ENCODE peak calls at places on chromosomes 3 and 15, in ten cellular contexts. One of them, this sample, is unnamed.

GRCh38 chr3:85710490-85710889 is 751.7 kb downstream of the CADM2 start:
- DNase-seq in breast epithelium: no peak
- DNase-seq in sigmoid colon: no peak
- DNase-seq in bronchial epithelial cell: peak
- DNase-seq in right lobe of liver: no peak
- DNase-seq in uterus: no peak
- DNase-seq in GM10248: no peak
- DNase-seq in glutamatergic neuron: no peak
- DNase-seq in hepatocyte: no peak
- DNase-seq in left ventricle myocardium inferior: no peak
- DNase-seq in this sample: no peak

GRCh38 chr3:196631655-196632032 is 7.8 kb upstream of the NRROS start:
- DNase-seq in breast epithelium: no peak
- DNase-seq in uterus: no peak
- DNase-seq in bronchial epithelial cell: no peak
- DNase-seq in left ventricle myocardium inferior: no peak
- DNase-seq in hepatocyte: no peak
- DNase-seq in right lobe of liver: no peak
- DNase-seq in sigmoid colon: no peak
- DNase-seq in glutamatergic neuron: no peak
- DNase-seq in GM10248: no peak
- DNase-seq in this sample: no peak

GRCh38 chr3:123678108-123678511 is 93.3 kb upstream of the HACD2 start:
- DNase-seq in GM10248: no peak
- DNase-seq in left ventricle myocardium inferior: no peak
- DNase-seq in uterus: peak
- DNase-seq in breast epithelium: no peak
- DNase-seq in right lobe of liver: no peak
- DNase-seq in hepatocyte: no peak
- DNase-seq in bronchial epithelial cell: peak
- DNase-seq in glutamatergic neuron: no peak
- DNase-seq in sigmoid colon: no peak
- DNase-seq in this sample: no peak

GRCh38 chr3:69181592-69182211 is 59.3 kb upstream of the LMOD3 start:
- DNase-seq in left ventricle myocardium inferior: no peak
- DNase-seq in bronchial epithelial cell: peak
- DNase-seq in hepatocyte: peak
- DNase-seq in right lobe of liver: no peak
- DNase-seq in breast epithelium: no peak
- DNase-seq in sigmoid colon: no peak
- DNase-seq in uterus: no peak
- DNase-seq in GM10248: no peak
- DNase-seq in glutamatergic neuron: no peak
- DNase-seq in this sample: no peak

GRCh38 chr15:39843561-39843960 is 60.9 kb upstream of the FSIP1 start:
- DNase-seq in right lobe of liver: no peak
- DNase-seq in breast epithelium: no peak
- DNase-seq in sigmoid colon: no peak
- DNase-seq in left ventricle myocardium inferior: no peak
- DNase-seq in GM10248: no peak
- DNase-seq in bronchial epithelial cell: no peak
- DNase-seq in uterus: no peak
- DNase-seq in hepatocyte: no peak
- DNase-seq in glutamatergic neuron: no peak
- DNase-seq in this sample: no peak

GRCh38 chr3:180534828-180535227 is 67.1 kb upstream of the TTC14 start:
- DNase-seq in hepatocyte: no peak
- DNase-seq in uterus: no peak
- DNase-seq in GM10248: no peak
- DNase-seq in left ventricle myocardium inferior: no peak
- DNase-seq in sigmoid colon: no peak
- DNase-seq in breast epithelium: no peak
- DNase-seq in right lobe of liver: no peak
- DNase-seq in glutamatergic neuron: no peak
- DNase-seq in bronchial epithelial cell: no peak
- DNase-seq in this sample: no peak

GRCh38 chr3:114525278-114525677 is 231.4 kb downstream of the TIGIT start:
- DNase-seq in bronchial epithelial cell: no peak
- DNase-seq in sigmoid colon: no peak
- DNase-seq in breast epithelium: no peak
- DNase-seq in glutamatergic neuron: no peak
- DNase-seq in uterus: no peak
- DNase-seq in hepatocyte: no peak
- DNase-seq in left ventricle myocardium inferior: no peak
- DNase-seq in GM10248: no peak
- DNase-seq in right lobe of liver: no peak
- DNase-seq in this sample: no peak

GRCh38 chr3:14845826-14846225 is 27.1 kb downstream of the FGD5 start:
- DNase-seq in sigmoid colon: no peak
- DNase-seq in GM10248: no peak
- DNase-seq in uterus: no peak
- DNase-seq in bronchial epithelial cell: no peak
- DNase-seq in breast epithelium: no peak
- DNase-seq in glutamatergic neuron: no peak
- DNase-seq in right lobe of liver: no peak
- DNase-seq in left ventricle myocardium inferior: no peak
- DNase-seq in hepatocyte: no peak
- DNase-seq in this sample: no peak

GRCh38 chr15:64092075-64092820 is 1.4 kb downstream of the CIAO2A start:
- DNase-seq in GM10248: no peak
- DNase-seq in sigmoid colon: no peak
- DNase-seq in hepatocyte: no peak
- DNase-seq in glutamatergic neuron: no peak
- DNase-seq in left ventricle myocardium inferior: no peak
- DNase-seq in uterus: no peak
- DNase-seq in breast epithelium: no peak
- DNase-seq in bronchial epithelial cell: no peak
- DNase-seq in right lobe of liver: no peak
- DNase-seq in this sample: no peak
- TF ChIP-seq CTCF in GM10248: peak
- TF ChIP-seq CTCF in sigmoid colon: no peak
- TF ChIP-seq CTCF in hepatocyte: peak
- TF ChIP-seq CTCF in glutamatergic neuron: no peak
- TF ChIP-seq CTCF in left ventricle myocardium inferior: no peak
- TF ChIP-seq CTCF in uterus: no peak
- TF ChIP-seq CTCF in breast epithelium: no peak
- TF ChIP-seq CTCF in bronchial epithelial cell: no peak
- TF ChIP-seq CTCF in right lobe of liver: peak
- TF ChIP-seq CTCF in this sample: no peak

DNA sequence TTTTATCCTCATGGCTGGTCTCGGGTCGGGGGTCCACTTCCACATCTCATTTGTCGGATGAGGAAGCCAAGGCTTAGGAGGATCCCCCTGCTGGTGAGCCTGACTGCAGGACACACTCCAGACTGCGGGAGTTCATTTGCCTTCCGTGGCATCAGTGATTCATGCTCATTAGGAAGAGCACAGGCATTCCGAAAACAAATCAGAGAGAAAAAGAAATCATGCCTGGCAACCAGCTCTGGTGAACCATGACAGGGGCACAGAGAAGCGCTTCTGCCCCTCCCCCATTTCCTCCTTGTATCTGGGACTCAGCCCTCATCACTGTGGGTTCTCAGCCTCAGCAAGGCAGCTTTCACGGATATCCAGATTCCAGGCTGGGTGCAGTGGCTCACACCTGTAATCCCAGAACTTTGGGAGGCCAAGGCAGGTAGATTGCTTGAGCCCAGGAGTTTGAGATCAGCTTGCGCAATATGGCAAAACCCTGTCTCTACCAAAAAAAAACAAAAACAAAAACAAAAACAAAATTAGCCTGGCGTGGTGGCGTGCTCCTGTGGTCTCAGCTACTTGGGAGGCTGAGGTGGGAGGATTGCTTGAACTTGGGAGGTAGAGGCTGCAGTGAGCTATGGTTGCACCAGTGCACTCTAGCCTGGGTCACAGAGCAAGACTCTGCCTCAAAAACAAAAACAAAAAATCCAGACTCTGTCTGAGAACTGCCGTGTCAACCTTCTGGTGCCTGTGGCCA is 28.4 kb downstream of the IRAK2 start:
- DNase-seq in glutamatergic neuron: no peak
- DNase-seq in sigmoid colon: no peak
- DNase-seq in GM10248: no peak
- DNase-seq in left ventricle myocardium inferior: no peak
- DNase-seq in breast epithelium: no peak
- DNase-seq in bronchial epithelial cell: peak
- DNase-seq in uterus: peak
- DNase-seq in right lobe of liver: no peak
- DNase-seq in hepatocyte: peak
- DNase-seq in this sample: no peak
- TF ChIP-seq CTCF in glutamatergic neuron: peak
- TF ChIP-seq CTCF in sigmoid colon: no peak
- TF ChIP-seq CTCF in GM10248: peak
- TF ChIP-seq CTCF in left ventricle myocardium inferior: peak
- TF ChIP-seq CTCF in breast epithelium: no peak
- TF ChIP-seq CTCF in bronchial epithelial cell: peak
- TF ChIP-seq CTCF in uterus: no peak
- TF ChIP-seq CTCF in right lobe of liver: no peak
- TF ChIP-seq CTCF in hepatocyte: no peak
- TF ChIP-seq CTCF in this sample: no peak

GRCh38 chr3:52232279-52233107 is 6.5 kb downstream of the TWF2 start:
- DNase-seq in bronchial epithelial cell: no peak
- DNase-seq in hepatocyte: no peak
- DNase-seq in right lobe of liver: no peak
- DNase-seq in GM10248: no peak
- DNase-seq in glutamatergic neuron: no peak
- DNase-seq in uterus: no peak
- DNase-seq in breast epithelium: no peak
- DNase-seq in left ventricle myocardium inferior: no peak
- DNase-seq in sigmoid colon: no peak
- DNase-seq in this sample: no peak

GRCh38 chr3:52236424-52236886 is 2.5 kb downstream of the TWF2 start:
- DNase-seq in right lobe of liver: no peak
- DNase-seq in uterus: peak
- DNase-seq in glutamatergic neuron: no peak
- DNase-seq in bronchial epithelial cell: no peak
- DNase-seq in GM10248: no peak
- DNase-seq in left ventricle myocardium inferior: peak
- DNase-seq in breast epithelium: no peak
- DNase-seq in hepatocyte: no peak
- DNase-seq in sigmoid colon: no peak
- DNase-seq in this sample: no peak

GRCh38 chr3:52233108-52233591 is 5.8 kb downstream of the TWF2 start:
- DNase-seq in glutamatergic neuron: no peak
- DNase-seq in left ventricle myocardium inferior: no peak
- DNase-seq in hepatocyte: no peak
- DNase-seq in right lobe of liver: peak
- DNase-seq in sigmoid colon: no peak
- DNase-seq in breast epithelium: no peak
- DNase-seq in bronchial epithelial cell: no peak
- DNase-seq in uterus: no peak
- DNase-seq in GM10248: no peak
- DNase-seq in this sample: no peak

GRCh38 chr3:52233968-52234367 is 5.0 kb downstream of the TWF2 start:
- DNase-seq in left ventricle myocardium inferior: peak
- DNase-seq in sigmoid colon: no peak
- DNase-seq in right lobe of liver: peak
- DNase-seq in breast epithelium: no peak
- DNase-seq in hepatocyte: no peak
- DNase-seq in bronchial epithelial cell: no peak
- DNase-seq in glutamatergic neuron: no peak
- DNase-seq in GM10248: no peak
- DNase-seq in uterus: no peak
- DNase-seq in this sample: no peak

DNA sequence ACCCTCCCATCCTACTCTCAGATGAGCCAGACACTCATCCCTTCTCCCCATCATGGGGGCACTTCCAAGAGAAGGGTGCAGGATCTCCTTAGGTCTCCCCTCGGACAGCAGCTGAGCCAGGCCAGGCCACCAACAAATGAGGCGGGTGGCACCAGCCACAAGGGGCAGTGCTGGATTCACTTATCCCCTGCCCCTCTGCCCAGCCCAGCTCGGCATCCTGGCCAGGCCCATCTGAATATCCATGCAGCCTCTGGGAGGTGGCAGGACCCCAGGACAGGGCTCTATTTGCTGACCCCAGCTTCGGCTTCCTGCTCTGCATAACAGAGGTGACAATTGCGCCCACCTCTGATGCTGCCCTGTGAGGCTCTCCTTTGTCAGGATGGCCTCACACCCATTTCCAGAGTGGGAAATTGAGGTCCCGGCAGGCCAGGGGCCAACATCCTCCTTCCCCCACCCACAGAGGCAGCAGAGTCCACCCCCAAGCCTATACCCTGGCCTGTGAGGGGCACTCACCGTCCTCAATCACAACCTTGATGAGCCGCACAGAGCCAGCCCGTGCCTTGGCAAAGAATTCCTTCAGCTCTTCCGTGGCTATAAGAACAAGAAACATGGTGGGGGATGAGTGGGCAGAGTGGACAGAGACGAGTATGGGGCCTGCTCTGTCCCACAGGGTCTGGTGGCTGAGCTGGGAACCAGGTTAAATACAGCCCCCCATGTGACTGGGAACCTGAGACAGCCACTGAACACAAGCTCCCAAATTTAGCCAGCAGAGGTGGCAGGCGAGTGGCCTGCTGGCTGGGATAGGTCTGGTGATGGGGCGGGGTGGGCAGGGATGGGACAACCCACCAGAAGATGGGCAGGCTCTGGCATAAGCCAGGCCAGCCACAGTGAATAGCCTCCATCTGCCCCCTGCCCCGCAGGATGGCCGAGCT is 4.2 kb downstream of the TWF2 start:
- DNase-seq in bronchial epithelial cell: no peak
- DNase-seq in sigmoid colon: no peak
- DNase-seq in uterus: peak
- DNase-seq in GM10248: no peak
- DNase-seq in right lobe of liver: no peak
- DNase-seq in glutamatergic neuron: no peak
- DNase-seq in hepatocyte: no peak
- DNase-seq in breast epithelium: no peak
- DNase-seq in left ventricle myocardium inferior: peak
- DNase-seq in this sample: no peak
- TF ChIP-seq CTCF in bronchial epithelial cell: no peak
- TF ChIP-seq CTCF in sigmoid colon: no peak
- TF ChIP-seq CTCF in uterus: no peak
- TF ChIP-seq CTCF in GM10248: no peak
- TF ChIP-seq CTCF in right lobe of liver: no peak
- TF ChIP-seq CTCF in glutamatergic neuron: no peak
- TF ChIP-seq CTCF in hepatocyte: no peak
- TF ChIP-seq CTCF in breast epithelium: no peak
- TF ChIP-seq CTCF in left ventricle myocardium inferior: peak
- TF ChIP-seq CTCF in this sample: no peak

GRCh38 chr3:61381745-61382392 is 130.6 kb upstream of the FHIT start:
- DNase-seq in uterus: no peak
- DNase-seq in sigmoid colon: no peak
- DNase-seq in bronchial epithelial cell: peak
- DNase-seq in right lobe of liver: no peak
- DNase-seq in left ventricle myocardium inferior: no peak
- DNase-seq in GM10248: peak
- DNase-seq in breast epithelium: no peak
- DNase-seq in hepatocyte: peak
- DNase-seq in glutamatergic neuron: no peak
- DNase-seq in this sample: no peak
- TF ChIP-seq CTCF in uterus: peak
- TF ChIP-seq CTCF in sigmoid colon: peak
- TF ChIP-seq CTCF in bronchial epithelial cell: peak
- TF ChIP-seq CTCF in right lobe of liver: peak
- TF ChIP-seq CTCF in left ventricle myocardium inferior: peak
- TF ChIP-seq CTCF in GM10248: peak
- TF ChIP-seq CTCF in breast epithelium: peak
- TF ChIP-seq CTCF in hepatocyte: peak
- TF ChIP-seq CTCF in glutamatergic neuron: peak
- TF ChIP-seq CTCF in this sample: peak

This sample was measured in mesothelial cell of epicardium.